ENCODE peak calls at places on chromosome 11, in ten cellular contexts. A is fibroblast of pulmonary artery, C is astrocyte of the spinal cord, M is AG04450, Z is brain microvascular endothelial cell, R is pancreas, X is IMR-90, H is cardiac fibroblast, E is AG09309, P is fibroblast of mammary gland. B is an unnamed sample.
A peak's percentile ranks its signal among the peaks of the same experiment; 100 is the strongest.

GRCh38 chr11:77107950-77108349 is 5.3 kb downstream of the OMP start:
- DNase-seq in P (peak; percentile 96), E (peak; percentile 62), C (peak; percentile 92), M (peak; percentile 52), H (peak; percentile 95), R (no peak), A (peak; percentile 91), X (peak; percentile 95), Z (peak; percentile 91), B (peak; percentile 92)

GRCh38 chr11:7907121-7907520 is 23.9 kb downstream of the OR10A6 start:
- DNase-seq in H (no peak), R (no peak), P (no peak), E (peak; percentile 57), X (no peak), Z (no peak), C (no peak), A (no peak), M (no peak), B (no peak)

GRCh38 chr11:124075841-124076571 is 34.9 kb upstream of the OR10G7 start:
- DNase-seq in R (peak; percentile 77), A (no peak), M (no peak), X (no peak), H (no peak), P (no peak), C (no peak), Z (no peak), E (no peak), B (no peak)

GRCh38 chr11:19374189-19374588 is 133.4 kb upstream of the E2F8 start:
- DNase-seq in X (peak; percentile 96), E (peak; percentile 94), R (no peak), A (peak; percentile 85), M (no peak), H (peak; percentile 98), C (peak; percentile 71), P (peak; percentile 100), Z (peak; percentile 90), B (peak; percentile 94)

GRCh38 chr11:28887681-28888080 is 779.5 kb downstream of the METTL15 start:
- DNase-seq in H (peak; percentile 15), X (no peak), Z (no peak), P (no peak), E (peak; percentile 11), M (no peak), R (no peak), A (peak; percentile 29), C (no peak), B (peak; percentile 20)

GRCh38 chr11:66912361-66912760 is 45.8 kb downstream of the PC start:
- DNase-seq in X (no peak), A (no peak), E (no peak), P (no peak), C (no peak), R (no peak), M (no peak), H (no peak), Z (no peak), B (no peak)

GRCh38 chr11:82216927-82217570 is 516.6 kb downstream of the FAM181B start:
- DNase-seq in X (no peak), E (no peak), H (no peak), Z (no peak), A (no peak), R (no peak), C (no peak), M (no peak), P (no peak), B (no peak)

GRCh38 chr11:93236741-93237675 is 39.2 kb upstream of the SLC36A4 start:
- DNase-seq in A (peak; percentile 57), C (peak; percentile 43), M (no peak), X (peak; percentile 44), H (peak; percentile 55), P (peak; percentile 43), R (no peak), Z (peak; percentile 53), E (peak; percentile 8), B (peak; percentile 40)

GRCh38 chr11:119875841-119876600 is 147.0 kb upstream of the NECTIN1 start:
- DNase-seq in R (no peak), M (no peak), P (no peak), X (no peak), Z (no peak), A (no peak), H (no peak), E (no peak), C (no peak), B (peak; percentile 2)

GRCh38 chr11:108835624-108836023 is 170.8 kb downstream of the DDX10 start:
- DNase-seq in E (no peak), H (no peak), P (no peak), A (no peak), R (no peak), C (no peak), X (no peak), M (no peak), Z (no peak), B (no peak)

GRCh38 chr11:721913-722811 is 16.1 kb downstream of the EPS8L2 start:
- DNase-seq in H (no peak), E (no peak), P (no peak), R (peak; percentile 80), X (no peak), A (no peak), C (no peak), Z (no peak), M (no peak), B (no peak)

GRCh38 chr11:116618461-116618860 is 154.3 kb downstream of the BUD13 start:
- DNase-seq in M (no peak), X (no peak), H (no peak), R (no peak), Z (no peak), A (no peak), C (no peak), E (no peak), P (no peak), B (no peak)

GRCh38 chr11:79054636-79055035 is 386.2 kb downstream of the TENM4 start:
- DNase-seq in Z (peak; percentile 68), P (peak; percentile 87), X (peak; percentile 87), A (peak; percentile 35), E (peak; percentile 23), C (peak; percentile 82), R (no peak), H (peak; percentile 32), M (peak; percentile 37), B (peak; percentile 85)

GRCh38 chr11:81725691-81726090 is 1008.0 kb downstream of the FAM181B start:
- DNase-seq in A (peak; percentile 8), X (no peak), C (peak; percentile 31), H (peak; percentile 21), P (peak; percentile 36), Z (peak; percentile 69), E (no peak), M (no peak), R (no peak), B (no peak)

GRCh38 chr11:2443406-2443805 is 908 bp downstream of the TRPM5 start:
- DNase-seq in M (no peak), P (no peak), Z (no peak), C (no peak), H (no peak), E (no peak), R (peak; percentile 51), A (no peak), X (no peak), B (no peak)

GRCh38 chr11:131408011-131408640 is 37.7 kb downstream of the NTM start:
- DNase-seq in C (peak; percentile 11), P (peak; percentile 16), E (peak; percentile 11), Z (peak; percentile 36), M (no peak), A (peak; percentile 10), X (peak; percentile 28), R (no peak), H (no peak), B (peak; percentile 3)

GRCh38 chr11:57339305-57339704 is 1.2 kb downstream of the P2RX3 start:
- DNase-seq in E (no peak), R (no peak), Z (no peak), C (no peak), A (no peak), M (no peak), H (no peak), X (no peak), P (no peak), B (no peak)

DNA sequence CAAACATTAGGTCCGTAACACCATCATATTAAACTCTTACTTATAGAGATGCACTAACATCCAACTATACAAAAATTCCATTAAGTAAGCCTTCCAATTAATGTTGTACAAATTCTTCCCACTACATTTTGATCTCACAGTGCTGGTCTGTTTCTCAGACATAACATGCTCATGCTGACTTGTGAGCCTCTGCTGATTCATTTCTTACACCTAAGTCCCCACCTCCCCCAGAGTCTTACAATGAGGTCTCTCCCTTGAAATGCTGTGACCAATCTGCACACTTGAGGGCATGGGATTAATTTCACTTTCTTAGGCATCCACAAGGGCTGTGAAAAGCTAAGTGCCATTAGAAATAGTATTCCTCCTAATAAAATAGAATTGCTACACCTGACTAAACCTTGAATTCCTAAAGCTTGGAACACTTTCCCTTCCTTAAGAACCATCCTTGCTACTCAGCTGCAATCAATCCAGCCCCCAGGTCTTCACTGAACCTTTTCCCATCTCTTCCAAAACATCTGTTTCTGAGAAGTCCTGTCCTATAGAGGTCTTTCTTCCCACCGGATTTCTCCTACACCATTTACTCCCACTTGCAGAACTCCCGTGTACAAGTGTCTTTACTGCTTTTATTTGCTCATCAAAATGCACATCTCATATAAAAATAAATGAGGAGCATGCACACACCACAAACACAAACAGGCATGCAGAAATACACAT is 2.0 kb downstream of the HBG1 start:
- DNase-seq in H (peak; percentile 13), X (peak; percentile 23), C (no peak), A (no peak), P (peak; percentile 8), E (no peak), R (no peak), M (no peak), Z (no peak), B (no peak)
- TF ChIP-seq CTCF in H (no peak), X (no peak), C (no peak), A (no peak), P (no peak), E (no peak), R (no peak), M (no peak), Z (no peak), B (no peak)

GRCh38 chr11:112776834-112777793 is 184.1 kb upstream of the NCAM1 start:
- DNase-seq in R (no peak), H (no peak), M (no peak), X (no peak), Z (no peak), A (peak; percentile 18), C (no peak), E (no peak), P (no peak), B (no peak)
- H3K4me3 ChIP-seq in R (no peak overlapping the region), H (no peak overlapping the region), M (no peak overlapping the region), X (no peak overlapping the region), Z (no peak overlapping the region), A (no peak overlapping the region), C (no peak overlapping the region), E (no peak overlapping the region), P (no peak overlapping the region), B (no peak overlapping the region)

GRCh38 chr11:122293298-122294023 is 177.4 kb upstream of the BLID start:
- DNase-seq in C (no peak), M (no peak), P (peak; percentile 20), A (peak; percentile 28), H (peak; percentile 13), X (peak; percentile 37), R (no peak), E (peak; percentile 8), Z (peak; percentile 27), B (peak; percentile 51)
- TF ChIP-seq CTCF in C (peak; percentile 11), M (peak; percentile 37), P (peak; percentile 22), A (peak; percentile 19), H (peak; percentile 6), X (peak; percentile 46), R (no peak), E (peak; percentile 42), Z (peak; percentile 34), B (peak; percentile 31)

DNA sequence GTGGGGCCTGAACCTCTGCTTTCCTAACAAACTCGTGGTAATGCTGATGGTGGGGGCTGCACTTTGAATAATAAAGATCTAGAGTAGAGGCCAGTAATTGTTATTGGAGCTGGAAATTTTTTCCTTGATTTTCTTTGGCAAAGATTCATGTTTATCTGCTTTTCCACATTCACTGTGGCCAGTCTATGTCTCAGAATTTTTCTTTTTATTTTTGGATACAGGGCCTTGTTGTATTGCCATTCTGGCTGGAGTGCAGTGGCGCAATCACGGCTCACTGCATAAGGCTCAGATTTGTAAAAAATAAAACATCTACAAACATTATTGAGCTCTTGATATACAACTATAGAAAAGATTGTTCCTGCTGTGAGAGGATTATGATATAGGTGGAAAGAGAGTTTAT is 1.6 kb downstream of the TMEM135 start:
- DNase-seq in A (peak; percentile 58), R (no peak), E (no peak), H (peak; percentile 35), C (peak; percentile 9), Z (no peak), X (peak; percentile 19), P (no peak), M (no peak), B (peak; percentile 64)
- H3K4me3 ChIP-seq in A (peak overlapping the region; percentile 98), R (no peak overlapping the region), E (no peak overlapping the region), H (peak overlapping the region; percentile 94), C (peak overlapping the region; percentile 10), Z (peak overlapping the region; percentile 92), X (peak overlapping the region; percentile 16), P (peak overlapping the region; percentile 95), M (peak overlapping the region; percentile 91), B (peak overlapping the region; percentile 92)

B was measured in fibroblast of the aortic adventitia.